ENCODE peak calls at places on chromosomes 6 and 20, in ten cellular contexts. I, W, C, R, A, Y, V, K, J and U are unnamed samples. For H3K27me3, the result is how much of the 10 kb centered on the place peaks cover.

GRCh38 chr6:71394001-71394432 is 105.4 kb downstream of the OGFRL1 start:
- DNase-seq in I (no peak), W (no peak), C (no peak), R (peak), A (no peak), Y (peak), V (no peak), K (peak), J (no peak), U (no peak)

GRCh38 chr20:38129248-38129865 is 35.7 kb downstream of the TGM2 start:
- DNase-seq in I (no peak), W (no peak), C (peak), R (no peak), A (no peak), Y (no peak), V (no peak), K (no peak), J (no peak), U (no peak)

GRCh38 chr20:12936020-12936419 is 72.8 kb upstream of the SPTLC3 start:
- DNase-seq in I (no peak), W (no peak), C (no peak), R (no peak), A (no peak), Y (no peak), V (no peak), K (no peak), J (no peak), U (no peak)

GRCh38 chr6:11702039-11702795 is 76.4 kb downstream of the ADTRP start:
- DNase-seq in I (peak), W (no peak), C (peak), R (peak), A (no peak), Y (peak), V (no peak), K (peak), J (no peak), U (peak)

GRCh38 chr20:57655812-57656161 is 35.6 kb upstream of the ZBP1 start:
- DNase-seq in I (no peak), W (no peak), C (no peak), R (no peak), A (no peak), Y (no peak), V (peak), K (no peak), J (no peak), U (no peak)

GRCh38 chr6:167766986-167767714 is 59.6 kb upstream of the AFDN start:
- DNase-seq in I (no peak), W (no peak), C (no peak), R (no peak), A (no peak), Y (no peak), V (no peak), K (no peak), J (no peak), U (no peak)

GRCh38 chr6:136672144-136672543 is 120.1 kb downstream of the MAP3K5 start:
- DNase-seq in I (no peak), W (no peak), C (no peak), R (no peak), A (no peak), Y (no peak), V (no peak), K (no peak), J (no peak), U (no peak)

GRCh38 chr6:101716810-101717209 is 323.3 kb downstream of the GRIK2 start:
- DNase-seq in I (no peak), W (no peak), C (no peak), R (no peak), A (no peak), Y (no peak), V (no peak), K (no peak), J (no peak), U (no peak)

GRCh38 chr6:14658909-14659561 is 541.5 kb downstream of the CD83 start:
- DNase-seq in I (no peak), W (no peak), C (no peak), R (peak), A (no peak), Y (peak), V (peak), K (peak), J (peak), U (peak)

GRCh38 chr6:167756594-167756993 is 70.1 kb upstream of the AFDN start:
- DNase-seq in I (no peak), W (no peak), C (no peak), R (no peak), A (no peak), Y (no peak), V (no peak), K (no peak), J (no peak), U (no peak)

GRCh38 chr20:63420359-63421093 is 51.9 kb downstream of the KCNQ2 start:
- DNase-seq in I (no peak), W (no peak), C (no peak), R (no peak), A (no peak), Y (no peak), V (no peak), K (no peak), J (no peak), U (no peak)

GRCh38 chr6:127366281-127367022 is 23.0 kb upstream of the ECHDC1 start:
- DNase-seq in I (no peak), W (no peak), C (peak), R (peak), A (no peak), Y (peak), V (no peak), K (peak), J (no peak), U (peak)

GRCh38 chr6:112927641-112928040 is 580.5 kb downstream of the RFPL4B start:
- DNase-seq in I (no peak), W (no peak), C (no peak), R (no peak), A (no peak), Y (peak), V (no peak), K (no peak), J (no peak), U (no peak)

GRCh38 chr6:24472181-24472580 is 17.2 kb downstream of the GPLD1 start:
- DNase-seq in I (no peak), W (no peak), C (no peak), R (no peak), A (no peak), Y (peak), V (no peak), K (no peak), J (no peak), U (no peak)

GRCh38 chr6:46325561-46326525 is 155.1 kb upstream of the ENPP5 start:
- DNase-seq in I (peak), W (no peak), C (peak), R (no peak), A (no peak), Y (peak), V (no peak), K (peak), J (no peak), U (peak)

GRCh38 chr6:44227138-44227770 is 3.9 kb downstream of the SLC29A1 start:
- DNase-seq in I (no peak), W (no peak), C (no peak), R (peak), A (no peak), Y (no peak), V (no peak), K (no peak), J (no peak), U (no peak)

GRCh38 chr6:65876668-65877067 is 169.6 kb upstream of the EYS start:
- DNase-seq in I (no peak), W (no peak), C (no peak), R (no peak), A (no peak), Y (no peak), V (no peak), K (no peak), J (no peak), U (no peak)

DNA sequence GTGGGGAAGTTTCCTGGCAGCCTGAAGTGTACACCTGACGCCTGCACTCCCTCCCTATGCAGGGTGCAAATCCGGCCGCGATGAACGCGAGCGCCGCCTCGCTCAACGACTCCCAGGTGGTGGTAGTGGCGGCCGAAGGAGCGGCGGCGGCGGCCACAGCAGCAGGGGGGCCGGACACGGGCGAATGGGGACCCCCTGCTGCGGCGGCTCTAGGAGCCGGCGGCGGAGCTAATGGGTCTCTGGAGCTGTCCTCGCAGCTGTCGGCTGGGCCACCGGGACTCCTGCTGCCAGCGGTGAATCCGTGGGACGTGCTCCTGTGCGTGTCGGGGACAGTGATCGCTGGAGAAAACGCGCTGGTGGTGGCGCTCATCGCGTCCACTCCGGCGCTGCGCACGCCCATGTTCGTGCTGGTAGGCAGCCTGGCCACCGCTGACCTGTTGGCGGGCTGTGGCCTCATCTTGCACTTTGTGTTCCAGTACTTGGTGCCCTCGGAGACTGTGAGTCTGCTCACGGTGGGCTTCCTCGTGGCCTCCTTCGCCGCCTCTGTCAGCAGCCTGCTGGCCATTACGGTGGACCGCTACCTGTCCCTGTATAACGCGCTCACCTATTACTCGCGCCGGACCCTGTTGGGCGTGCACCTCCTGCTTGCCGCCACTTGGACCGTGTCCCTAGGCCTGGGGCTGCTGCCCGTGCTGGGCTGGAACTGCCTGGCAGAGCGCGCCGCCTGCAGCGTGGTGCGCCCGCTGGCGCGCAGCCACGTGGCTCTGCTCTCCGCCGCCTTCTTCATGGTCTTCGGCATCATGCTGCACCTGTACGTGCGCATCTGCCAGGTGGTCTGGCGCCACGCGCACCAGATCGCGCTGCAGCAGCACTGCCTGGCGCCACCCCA is 1.2 kb downstream of the GPR6 start:
- DNase-seq in I (no peak), W (no peak), C (no peak), R (no peak), A (no peak), Y (no peak), V (no peak), K (no peak), J (no peak), U (no peak)
- H3K4me3 ChIP-seq in I (no peak), W (no peak), C (no peak), R (no peak), A (no peak), Y (no peak), V (no peak), K (no peak), J (no peak), U (no peak)

GRCh38 chr20:3670511-3670910 is 7.3 kb upstream of the GFRA4 start:
- DNase-seq in I (no peak), W (no peak), C (no peak), R (no peak), A (no peak), Y (peak), V (no peak), K (no peak), J (no peak), U (no peak)
- H3K27me3 ChIP-seq in I (under half), W (under half), C (under half), R (under half), A (under half), Y (under half), V (under half), K (under half), J (under half), U (under half)

GRCh38 chr20:3161316-3162079 is 1.8 kb upstream of the FASTKD5 start:
- DNase-seq in I (no peak), W (no peak), C (no peak), R (no peak), A (no peak), Y (no peak), V (no peak), K (no peak), J (no peak), U (no peak)

GRCh38 chr20:3157817-3158216 is 1.8 kb downstream of the FASTKD5 start:
- DNase-seq in I (no peak), W (no peak), C (no peak), R (no peak), A (no peak), Y (no peak), V (no peak), K (no peak), J (no peak), U (no peak)

GRCh38 chr20:3158968-3159431 is 665 bp downstream of the FASTKD5 start:
- DNase-seq in I (no peak), W (peak), C (no peak), R (no peak), A (no peak), Y (peak), V (no peak), K (peak), J (no peak), U (no peak)

GRCh38 chr20:3162080-3162611 is 2.5 kb upstream of the FASTKD5 start:
- DNase-seq in I (no peak), W (no peak), C (no peak), R (no peak), A (no peak), Y (no peak), V (no peak), K (no peak), J (no peak), U (no peak)

GRCh38 chr20:3160418-3160817 is 753 bp upstream of the FASTKD5 start:
- DNase-seq in I (no peak), W (no peak), C (no peak), R (no peak), A (no peak), Y (no peak), V (no peak), K (no peak), J (no peak), U (no peak)
- H3K4me3 ChIP-seq in I (no peak), W (peak), C (no peak), R (peak), A (peak), Y (no peak), V (no peak), K (peak), J (peak), U (peak)

GRCh38 chr20:59023616-59024015 is 4.4 kb downstream of the TUBB1 start:
- DNase-seq in I (no peak), W (no peak), C (no peak), R (no peak), A (no peak), Y (no peak), V (no peak), K (no peak), J (no peak), U (no peak)

GRCh38 chr20:59024111-59024530 is 4.9 kb downstream of the TUBB1 start:
- DNase-seq in I (no peak), W (no peak), C (no peak), R (no peak), A (no peak), Y (no peak), V (no peak), K (no peak), J (no peak), U (no peak)

GRCh38 chr20:59025086-59025485 is 5.9 kb downstream of the TUBB1 start:
- DNase-seq in I (no peak), W (no peak), C (peak), R (no peak), A (no peak), Y (no peak), V (no peak), K (no peak), J (no peak), U (no peak)

GRCh38 chr20:59026904-59027745 is 5.0 kb downstream of the ATP5F1E start:
- DNase-seq in I (no peak), W (no peak), C (no peak), R (no peak), A (no peak), Y (no peak), V (no peak), K (no peak), J (no peak), U (no peak)

DNA sequence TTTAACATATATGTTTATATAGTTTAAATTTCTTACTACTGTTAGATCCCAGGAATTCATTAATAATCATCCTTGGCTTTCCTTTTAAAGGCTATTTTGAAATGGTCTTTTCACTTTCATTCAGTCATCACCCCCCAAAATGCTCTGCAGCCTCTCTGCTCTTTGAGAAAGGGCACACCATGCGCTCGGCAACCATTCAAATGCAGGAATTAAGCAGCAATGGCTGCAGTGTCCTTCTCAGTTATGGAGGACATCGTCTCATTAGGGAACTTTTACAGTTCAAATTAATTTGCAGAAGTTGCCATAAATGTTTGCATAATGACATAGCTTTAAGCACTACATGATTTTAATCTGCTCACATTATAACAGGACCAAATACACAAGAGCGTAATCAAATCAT is 6.3 kb downstream of the TUBB1 start:
- DNase-seq in I (no peak), W (no peak), C (no peak), R (no peak), A (no peak), Y (no peak), V (no peak), K (no peak), J (no peak), U (no peak)
- H3K27me3 ChIP-seq in I (under half), W (under half), C (under half), R (under half), A (under half), Y (under half), V (under half), K (under half), J (under half), U (under half)

DNA sequence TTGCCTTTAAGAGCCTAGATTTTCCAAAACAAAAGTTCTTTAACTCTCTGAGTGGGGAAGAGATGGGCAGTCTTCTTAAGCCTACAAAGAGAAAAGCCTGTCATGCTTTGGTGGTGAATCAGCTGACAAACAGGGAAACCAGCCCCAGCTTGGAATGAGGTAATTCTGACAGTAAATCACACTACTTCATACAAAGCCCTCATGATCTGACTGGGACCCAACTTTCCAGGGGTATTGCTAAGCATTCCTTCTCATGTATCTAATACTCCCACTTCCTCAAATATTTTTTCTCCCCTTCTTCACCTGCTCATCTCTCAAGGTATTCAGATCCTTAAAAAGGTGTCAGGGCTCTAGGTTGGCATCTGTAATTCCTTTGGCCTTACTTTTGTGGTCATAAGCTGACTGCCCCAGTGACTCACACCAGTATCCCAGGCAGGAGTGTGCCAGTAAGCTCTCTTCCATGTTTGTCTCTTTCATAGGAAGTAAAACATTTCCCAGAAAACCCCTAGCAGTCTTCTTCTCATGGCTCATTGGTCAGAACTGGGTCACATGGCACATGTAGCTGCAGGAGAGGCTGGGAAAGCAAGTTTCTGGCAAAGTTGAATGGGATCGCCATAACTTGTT is 15.0 kb upstream of the TBC1D22B start:
- DNase-seq in I (peak), W (no peak), C (peak), R (peak), A (no peak), Y (peak), V (peak), K (peak), J (peak), U (peak)
- H3K4me3 ChIP-seq in I (no peak), W (no peak), C (no peak), R (no peak), A (no peak), Y (no peak), V (no peak), K (no peak), J (no peak), U (no peak)

DNA sequence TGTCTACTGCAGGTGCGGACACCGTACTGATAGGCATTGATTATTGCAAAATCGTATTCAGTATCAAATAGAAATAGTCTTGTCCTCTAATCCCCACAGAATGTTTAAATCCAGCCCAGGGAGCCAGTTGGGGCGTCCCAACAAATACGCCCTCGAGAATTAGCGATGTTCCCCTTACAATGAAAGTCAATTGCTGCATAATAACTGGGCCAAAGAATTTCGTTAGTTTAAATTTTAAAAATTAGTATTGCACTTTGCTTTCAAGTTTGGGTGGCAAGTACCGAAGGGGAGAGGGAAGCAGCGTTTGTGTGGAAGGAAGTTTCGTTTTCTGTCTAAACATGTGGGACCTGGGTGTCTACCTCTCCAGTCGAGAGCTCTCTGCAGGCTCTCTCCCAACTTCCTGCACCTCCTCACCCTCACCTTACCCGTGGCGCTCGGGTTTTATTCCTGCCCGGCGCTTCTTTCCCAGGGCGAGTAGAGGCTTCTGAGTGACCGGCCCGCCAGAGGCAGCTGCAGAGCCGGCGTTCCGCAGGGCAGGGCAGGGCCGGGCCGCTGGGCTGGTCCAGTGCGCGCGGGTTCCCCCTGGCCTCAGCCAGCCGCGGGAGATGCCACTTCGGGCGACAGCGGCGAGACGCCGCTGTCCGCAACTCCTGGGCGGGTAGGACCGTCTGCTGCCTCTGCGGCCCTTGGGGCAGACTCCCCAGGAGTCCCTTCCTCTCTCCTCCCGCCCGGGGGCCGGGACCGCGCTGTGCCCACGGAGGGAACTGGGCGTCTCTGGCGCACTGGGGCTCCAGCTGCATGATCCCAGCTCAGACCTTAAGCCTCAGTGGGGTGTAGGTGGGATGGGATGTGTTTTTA is 862 bp upstream of the TFAP2C start:
- DNase-seq in I (peak), W (no peak), C (no peak), R (no peak), A (no peak), Y (no peak), V (no peak), K (peak), J (no peak), U (peak)
- H3K27me3 ChIP-seq in I (half or more), W (under half), C (half or more), R (under half), A (under half), Y (half or more), V (half or more), K (half or more), J (under half), U (under half)

GRCh38 chr20:33337531-33338165 is 54.6 kb downstream of the BPIFB1 start:
- DNase-seq in I (no peak), W (no peak), C (no peak), R (no peak), A (no peak), Y (no peak), V (no peak), K (no peak), J (no peak), U (no peak)
- H3K4me3 ChIP-seq in I (no peak), W (no peak), C (no peak), R (no peak), A (no peak), Y (no peak), V (no peak), K (no peak), J (no peak), U (no peak)

GRCh38 chr20:62220666-62221568 is 839 bp upstream of the HRH3 start:
- DNase-seq in I (no peak), W (no peak), C (no peak), R (no peak), A (no peak), Y (no peak), V (no peak), K (no peak), J (no peak), U (no peak)
- H3K27me3 ChIP-seq in I (half or more), W (under half), C (under half), R (under half), A (under half), Y (half or more), V (half or more), K (half or more), J (under half), U (half or more)